ENCODE peak calls at places on chromosomes 16 and 17, in eight cellular contexts. V is AG10803, E is cardiac fibroblast, B is fibroblast of lung, C is psoas muscle, Q is WERI-Rb-1, D is ovary, M is OCI-LY7. K is an unnamed sample.

GRCh38 chr16:49608095-49608494 is 234.5 kb downstream of the C16orf78 start:
- DNase-seq in Q (peak), M (no peak), V (no peak), C (no peak), D (no peak), E (no peak), B (no peak), K (peak)

GRCh38 chr16:10870137-10870776 is 6.7 kb upstream of the CIITA start:
- DNase-seq in D (no peak), Q (no peak), E (no peak), C (no peak), B (no peak), M (peak), V (no peak), K (no peak)

GRCh38 chr17:80786470-80786869 is 205.2 kb upstream of the CHMP6 start:
- DNase-seq in D (no peak), C (no peak), B (peak), Q (no peak), E (no peak), M (no peak), V (no peak), K (no peak)

GRCh38 chr17:4998666-4999428 is 1.1 kb downstream of the KIF1C start:
- DNase-seq in M (peak), D (no peak), C (no peak), B (no peak), E (no peak), Q (no peak), V (no peak), K (no peak)

GRCh38 chr17:2894782-2895181 is 98.5 kb downstream of the RAP1GAP2 start:
- DNase-seq in C (no peak), Q (no peak), V (no peak), E (no peak), M (no peak), B (no peak), D (no peak), K (no peak)

GRCh38 chr17:72125742-72126141 is 4.9 kb downstream of the SOX9 start:
- DNase-seq in V (no peak), Q (no peak), C (no peak), E (peak), D (no peak), M (no peak), B (peak), K (peak)

GRCh38 chr16:24667244-24667764 is 62.1 kb upstream of the TNRC6A start:
- DNase-seq in Q (no peak), V (no peak), B (no peak), C (no peak), M (no peak), E (no peak), D (no peak), K (no peak)

GRCh38 chr17:83127431-83128160 is 48.2 kb downstream of the METRNL start:
- DNase-seq in D (no peak), B (no peak), C (no peak), E (no peak), V (no peak), M (no peak), Q (no peak), K (no peak)

GRCh38 chr16:3599922-3600321 is 11.5 kb downstream of the SLX4 start:
- DNase-seq in E (no peak), B (no peak), D (no peak), C (no peak), Q (no peak), M (no peak), V (no peak), K (no peak)

GRCh38 chr17:29138184-29138955 is 41.8 kb downstream of the MYO18A start:
- DNase-seq in C (no peak), V (no peak), D (no peak), B (peak), E (no peak), M (peak), Q (no peak), K (no peak)

GRCh38 chr17:61065263-61065773 is 334.3 kb upstream of the TBX2 start:
- DNase-seq in V (peak), B (peak), M (no peak), E (peak), D (no peak), C (no peak), Q (no peak), K (peak)

GRCh38 chr16:84177740-84178070 is 9.2 kb downstream of the TAF1C start:
- DNase-seq in Q (no peak), M (no peak), V (peak), B (peak), C (no peak), D (no peak), E (peak), K (peak)

GRCh38 chr17:73827627-73828241 is 183.5 kb upstream of the SDK2 start:
- DNase-seq in V (no peak), B (no peak), C (no peak), M (no peak), E (peak), D (no peak), Q (no peak), K (no peak)

GRCh38 chr17:64006361-64007088 is 8.4 kb downstream of the PRR29 start:
- DNase-seq in Q (no peak), B (no peak), M (no peak), V (no peak), E (no peak), D (no peak), C (peak), K (no peak)

GRCh38 chr16:50547340-50547865 is 793 bp upstream of the NKD1 start:
- DNase-seq in Q (peak), M (peak), C (peak), B (peak), D (peak), V (no peak), E (peak), K (peak)

GRCh38 chr16:53864819-53865491 is 161.0 kb downstream of the FTO start:
- DNase-seq in V (no peak), B (peak), E (no peak), M (no peak), C (no peak), D (no peak), Q (no peak), K (peak)

GRCh38 chr17:38563362-38564253 is 42.1 kb downstream of the SRCIN1 start:
- DNase-seq in E (no peak), C (no peak), V (no peak), M (no peak), D (no peak), Q (peak), B (no peak), K (no peak)

GRCh38 chr17:74807925-74808324 is 31.8 kb upstream of the NAT9 start:
- DNase-seq in D (no peak), M (no peak), E (no peak), V (no peak), C (no peak), Q (no peak), B (peak), K (no peak)

GRCh38 chr17:61817452-61817851 is 45.9 kb downstream of the BRIP1 start:
- DNase-seq in D (no peak), E (no peak), Q (no peak), C (no peak), B (no peak), V (no peak), M (no peak), K (no peak)

GRCh38 chr16:57092786-57093301 is 461 bp downstream of the CPNE2 start:
- DNase-seq in Q (peak), B (no peak), D (peak), E (peak), C (peak), M (peak), V (no peak), K (no peak)

GRCh38 chr16:87317766-87318121 is 552 bp upstream of the C16orf95 start:
- DNase-seq in D (peak), E (peak), Q (no peak), C (peak), B (peak), M (peak), V (peak), K (no peak)

GRCh38 chr16:5516115-5516514 is 418.5 kb upstream of the EEF2KMT start:
- DNase-seq in C (no peak), M (no peak), E (no peak), B (no peak), D (no peak), Q (no peak), V (no peak), K (no peak)

GRCh38 chr17:16477255-16477654 is 14.7 kb downstream of the LRRC75A start:
- DNase-seq in E (peak), Q (no peak), C (peak), D (peak), V (peak), B (peak), M (no peak), K (peak)

GRCh38 chr16:88966986-88967799 is 9.8 kb downstream of the CBFA2T3 start:
- DNase-seq in V (no peak), C (peak), Q (no peak), E (no peak), B (no peak), M (peak), D (no peak), K (no peak)

GRCh38 chr17:6712854-6713129 is 377 bp downstream of the SLC13A5 start:
- DNase-seq in E (no peak), Q (no peak), V (no peak), C (no peak), B (no peak), M (no peak), D (no peak), K (no peak)

GRCh38 chr17:50173335-50173941 is 7.6 kb downstream of the SGCA start:
- DNase-seq in M (no peak), E (peak), D (peak), Q (no peak), B (peak), V (peak), C (peak), K (peak)

GRCh38 chr16:50467943-50468748 is 80.0 kb upstream of the NKD1 start:
- DNase-seq in E (no peak), C (no peak), B (peak), Q (peak), M (no peak), V (no peak), D (no peak), K (peak)

GRCh38 chr17:45895304-45895968 is 1.1 kb downstream of the MAPT start:
- DNase-seq in E (no peak), D (no peak), M (no peak), V (no peak), Q (peak), C (peak), B (peak), K (peak)
- TF ChIP-seq CTCF in E (no peak), D (no peak), M (no peak), V (no peak), Q (peak), C (no peak), B (no peak), K (peak)

GRCh38 chr17:8337802-8338744 is 1.6 kb upstream of the ODF4 start:
- DNase-seq in D (no peak), B (no peak), Q (no peak), M (no peak), C (no peak), V (no peak), E (no peak), K (no peak)
- H3K4me3 ChIP-seq in D (no peak), B (no peak), Q (peak), M (no peak), C (no peak), V (no peak), E (no peak), K (no peak)

GRCh38 chr17:37160940-37161339 is 212.2 kb downstream of the AATF start:
- DNase-seq in M (no peak), Q (no peak), D (no peak), V (peak), C (no peak), E (peak), B (peak), K (peak)
- TF ChIP-seq CTCF in M (no peak), Q (no peak), D (no peak), V (no peak), C (no peak), E (no peak), B (no peak), K (no peak)

GRCh38 chr17:69912819-69913218 is 162.2 kb upstream of the KCNJ16 start:
- DNase-seq in D (no peak), B (no peak), M (no peak), Q (no peak), V (no peak), C (no peak), E (no peak), K (no peak)
- H3K4me3 ChIP-seq in D (no peak), B (peak), M (no peak), Q (no peak), V (no peak), C (no peak), E (no peak), K (no peak)

DNA sequence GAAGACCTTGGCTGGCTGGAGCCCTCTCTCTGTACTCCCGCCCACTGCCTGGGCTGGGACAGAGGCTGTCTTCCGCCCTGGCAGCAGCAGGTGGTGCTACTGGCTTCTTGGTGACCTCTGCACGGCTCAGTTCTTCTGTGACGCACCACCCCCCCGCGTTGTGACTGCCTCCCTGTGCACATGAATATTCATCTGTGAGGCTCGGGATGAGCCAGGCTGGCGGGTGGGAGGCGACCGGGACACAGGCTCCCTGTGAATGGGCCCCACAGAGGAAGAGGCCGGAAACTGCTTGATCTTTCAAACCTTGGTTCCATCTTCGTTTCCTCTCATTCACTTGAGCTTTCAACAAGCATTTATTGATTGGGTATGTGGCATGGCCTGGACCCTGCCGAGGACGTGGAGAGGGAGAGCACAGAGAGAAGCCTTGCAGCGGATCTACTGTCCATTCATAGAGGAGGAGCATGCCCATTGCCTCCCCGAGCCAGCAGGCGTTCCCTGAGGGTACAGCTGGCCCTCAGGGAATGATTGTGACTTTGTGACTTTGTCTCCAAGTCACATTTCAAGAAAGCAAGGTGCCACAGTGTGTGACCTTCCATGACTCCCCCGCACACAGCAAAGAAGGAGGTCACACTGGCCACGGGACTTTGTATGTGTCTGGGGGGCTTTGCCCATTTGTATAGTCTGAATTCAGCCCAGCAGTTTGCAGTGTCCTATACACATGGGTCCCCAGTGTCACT is 45.0 kb downstream of the B9D1 start:
- DNase-seq in V (peak), M (peak), E (peak), D (peak), Q (peak), B (peak), C (peak), K (peak)
- TF ChIP-seq CTCF in V (peak), M (peak), E (peak), D (peak), Q (peak), B (peak), C (peak), K (peak)

K was measured in astrocyte of the spinal cord.